ENCODE peak calls at places on chromosome 17, in five cellular contexts. One of them, this sample, is unnamed.

GRCh38 chr17:78347453-78347852 is 12.4 kb downstream of the SOCS3 start:
- DNase-seq in Calu3: no peak
- DNase-seq in sigmoid colon: no peak
- DNase-seq in amygdala: no peak
- DNase-seq in NCI-H1417: no peak
- DNase-seq in this sample: no peak

GRCh38 chr17:75250009-75250471 is 11.4 kb downstream of the GGA3 start:
- DNase-seq in Calu3: peak
- DNase-seq in sigmoid colon: no peak
- DNase-seq in amygdala: no peak
- DNase-seq in NCI-H1417: no peak
- DNase-seq in this sample: no peak

GRCh38 chr17:72125226-72125651 is 4.4 kb downstream of the SOX9 start:
- DNase-seq in Calu3: no peak
- DNase-seq in sigmoid colon: no peak
- DNase-seq in amygdala: no peak
- DNase-seq in NCI-H1417: no peak
- DNase-seq in this sample: no peak

GRCh38 chr17:30838187-30838807 is 6.5 kb downstream of the ATAD5 start:
- DNase-seq in Calu3: no peak
- DNase-seq in sigmoid colon: no peak
- DNase-seq in amygdala: no peak
- DNase-seq in NCI-H1417: no peak
- DNase-seq in this sample: no peak

GRCh38 chr17:77810536-77810935 is 148.0 kb upstream of the TNRC6C start:
- DNase-seq in Calu3: no peak
- DNase-seq in sigmoid colon: peak
- DNase-seq in amygdala: no peak
- DNase-seq in NCI-H1417: no peak
- DNase-seq in this sample: no peak

GRCh38 chr17:60442271-60443201 is 20.2 kb downstream of the CHCT1 start:
- DNase-seq in Calu3: no peak
- DNase-seq in sigmoid colon: no peak
- DNase-seq in amygdala: no peak
- DNase-seq in NCI-H1417: no peak
- DNase-seq in this sample: no peak

GRCh38 chr17:66426397-66427033 is 124.1 kb downstream of the PRKCA start:
- DNase-seq in Calu3: peak
- DNase-seq in sigmoid colon: peak
- DNase-seq in amygdala: no peak
- DNase-seq in NCI-H1417: no peak
- DNase-seq in this sample: no peak

GRCh38 chr17:66191607-66192377 is at the start of gene CEP112:
- DNase-seq in Calu3: peak
- DNase-seq in sigmoid colon: peak
- DNase-seq in amygdala: peak
- DNase-seq in NCI-H1417: peak
- DNase-seq in this sample: peak

GRCh38 chr17:73156887-73157870 is 7.6 kb upstream of the SSTR2 start:
- DNase-seq in Calu3: no peak
- DNase-seq in sigmoid colon: no peak
- DNase-seq in amygdala: no peak
- DNase-seq in NCI-H1417: no peak
- DNase-seq in this sample: no peak

GRCh38 chr17:79192503-79193500 is 118.2 kb downstream of the ENGASE start:
- DNase-seq in Calu3: peak
- DNase-seq in sigmoid colon: no peak
- DNase-seq in amygdala: no peak
- DNase-seq in NCI-H1417: no peak
- DNase-seq in this sample: no peak

GRCh38 chr17:50550661-50551432 is 3.9 kb downstream of the SPATA20 start:
- DNase-seq in Calu3: peak
- DNase-seq in sigmoid colon: peak
- DNase-seq in amygdala: peak
- DNase-seq in NCI-H1417: peak
- DNase-seq in this sample: peak

GRCh38 chr17:1865252-1866037 is 35.6 kb downstream of the RPA1 start:
- DNase-seq in Calu3: peak
- DNase-seq in sigmoid colon: no peak
- DNase-seq in amygdala: no peak
- DNase-seq in NCI-H1417: peak
- DNase-seq in this sample: no peak

GRCh38 chr17:38464723-38465419 is 36.6 kb downstream of the ARHGAP23 start:
- DNase-seq in Calu3: peak
- DNase-seq in sigmoid colon: peak
- DNase-seq in amygdala: peak
- DNase-seq in NCI-H1417: peak
- DNase-seq in this sample: peak

GRCh38 chr17:10130263-10130662 is 68.1 kb downstream of the GAS7 start:
- DNase-seq in Calu3: no peak
- DNase-seq in sigmoid colon: no peak
- DNase-seq in amygdala: no peak
- DNase-seq in NCI-H1417: no peak
- DNase-seq in this sample: no peak

GRCh38 chr17:31587462-31587861 is 196.0 kb downstream of the RAB11FIP4 start:
- DNase-seq in Calu3: no peak
- DNase-seq in sigmoid colon: peak
- DNase-seq in amygdala: no peak
- DNase-seq in NCI-H1417: no peak
- DNase-seq in this sample: no peak

GRCh38 chr17:39913989-39914388 is 4.4 kb downstream of the GSDMB start:
- DNase-seq in Calu3: no peak
- DNase-seq in sigmoid colon: no peak
- DNase-seq in amygdala: no peak
- DNase-seq in NCI-H1417: no peak
- DNase-seq in this sample: no peak

GRCh38 chr17:76438906-76439305 is 14.0 kb downstream of the UBE2O start:
- DNase-seq in Calu3: no peak
- DNase-seq in sigmoid colon: no peak
- DNase-seq in amygdala: no peak
- DNase-seq in NCI-H1417: no peak
- DNase-seq in this sample: no peak

GRCh38 chr17:46809110-46809571 is 9.4 kb downstream of the WNT3 start:
- DNase-seq in Calu3: no peak
- DNase-seq in sigmoid colon: no peak
- DNase-seq in amygdala: no peak
- DNase-seq in NCI-H1417: no peak
- DNase-seq in this sample: no peak

GRCh38 chr17:83173180-83173996 is 94.0 kb downstream of the METRNL start:
- DNase-seq in Calu3: no peak
- DNase-seq in sigmoid colon: peak
- DNase-seq in amygdala: no peak
- DNase-seq in NCI-H1417: no peak
- DNase-seq in this sample: no peak

GRCh38 chr17:1275962-1276736 is 3.3 kb upstream of the TRARG1 start:
- DNase-seq in Calu3: peak
- DNase-seq in sigmoid colon: peak
- DNase-seq in amygdala: peak
- DNase-seq in NCI-H1417: peak
- DNase-seq in this sample: no peak

GRCh38 chr17:7019839-7020519 is 2.9 kb upstream of the BCL6B start:
- DNase-seq in Calu3: peak
- DNase-seq in sigmoid colon: peak
- DNase-seq in amygdala: peak
- DNase-seq in NCI-H1417: peak
- DNase-seq in this sample: no peak

GRCh38 chr17:65051922-65052321 is 4.6 kb downstream of the GNA13 start:
- DNase-seq in Calu3: no peak
- DNase-seq in sigmoid colon: no peak
- DNase-seq in amygdala: no peak
- DNase-seq in NCI-H1417: no peak
- DNase-seq in this sample: no peak

GRCh38 chr17:77465358-77466041 is 324.7 kb downstream of the SEC14L1 start:
- DNase-seq in Calu3: peak
- DNase-seq in sigmoid colon: peak
- DNase-seq in amygdala: peak
- DNase-seq in NCI-H1417: no peak
- DNase-seq in this sample: no peak

GRCh38 chr17:17729620-17730249 is 48.5 kb downstream of the RAI1 start:
- DNase-seq in Calu3: peak
- DNase-seq in sigmoid colon: no peak
- DNase-seq in amygdala: no peak
- DNase-seq in NCI-H1417: peak
- DNase-seq in this sample: no peak

GRCh38 chr17:79798296-79799173 is 1.7 kb upstream of the CBX8 start:
- DNase-seq in Calu3: no peak
- DNase-seq in sigmoid colon: no peak
- DNase-seq in amygdala: no peak
- DNase-seq in NCI-H1417: no peak
- DNase-seq in this sample: no peak

GRCh38 chr17:4204676-4205075 is 59.1 kb downstream of the ANKFY1 start:
- DNase-seq in Calu3: no peak
- DNase-seq in sigmoid colon: peak
- DNase-seq in amygdala: no peak
- DNase-seq in NCI-H1417: peak
- DNase-seq in this sample: no peak

GRCh38 chr17:78935419-78936323 is 10.5 kb upstream of the TIMP2 start:
- DNase-seq in Calu3: no peak
- DNase-seq in sigmoid colon: peak
- DNase-seq in amygdala: no peak
- DNase-seq in NCI-H1417: no peak
- DNase-seq in this sample: no peak

GRCh38 chr17:31394544-31394943 is 3.1 kb downstream of the RAB11FIP4 start:
- DNase-seq in Calu3: no peak
- DNase-seq in sigmoid colon: no peak
- DNase-seq in amygdala: peak
- DNase-seq in NCI-H1417: no peak
- DNase-seq in this sample: peak

GRCh38 chr17:74746922-74747321 is 1.5 kb upstream of the NHERF1 start:
- DNase-seq in Calu3: no peak
- DNase-seq in sigmoid colon: peak
- DNase-seq in amygdala: no peak
- DNase-seq in NCI-H1417: no peak
- DNase-seq in this sample: no peak

GRCh38 chr17:72237223-72237622 is 116.4 kb downstream of the SOX9 start:
- DNase-seq in Calu3: no peak
- DNase-seq in sigmoid colon: no peak
- DNase-seq in amygdala: no peak
- DNase-seq in NCI-H1417: peak
- DNase-seq in this sample: no peak

GRCh38 chr17:80527016-80527645 is 17.5 kb upstream of the RPTOR start:
- DNase-seq in Calu3: no peak
- DNase-seq in sigmoid colon: no peak
- DNase-seq in amygdala: no peak
- DNase-seq in NCI-H1417: no peak
- DNase-seq in this sample: no peak

GRCh38 chr17:77391668-77392375 is 251.1 kb downstream of the SEC14L1 start:
- DNase-seq in Calu3: peak
- DNase-seq in sigmoid colon: peak
- DNase-seq in amygdala: no peak
- DNase-seq in NCI-H1417: no peak
- DNase-seq in this sample: no peak

GRCh38 chr17:20300399-20301037 is 166.8 kb downstream of the LGALS9B start:
- DNase-seq in Calu3: no peak
- DNase-seq in sigmoid colon: peak
- DNase-seq in amygdala: no peak
- DNase-seq in NCI-H1417: no peak
- DNase-seq in this sample: peak

GRCh38 chr17:2931426-2931825 is 132.0 kb downstream of the OR1D5 start:
- DNase-seq in Calu3: no peak
- DNase-seq in sigmoid colon: no peak
- DNase-seq in amygdala: no peak
- DNase-seq in NCI-H1417: no peak
- DNase-seq in this sample: no peak

GRCh38 chr17:9020096-9020823 is 1.1 kb upstream of the NTN1 start:
- DNase-seq in Calu3: no peak
- DNase-seq in sigmoid colon: peak
- DNase-seq in amygdala: no peak
- DNase-seq in NCI-H1417: no peak
- DNase-seq in this sample: no peak

GRCh38 chr17:77865716-77866115 is 92.8 kb upstream of the TNRC6C start:
- DNase-seq in Calu3: no peak
- DNase-seq in sigmoid colon: no peak
- DNase-seq in amygdala: no peak
- DNase-seq in NCI-H1417: no peak
- DNase-seq in this sample: no peak